ENCODE peak calls at places on chromosomes 4 and X, in eight cellular contexts. J is GM12878, X is HCT116, T is K562, Y is SK-N-SH, F is A549, K is WTC11, A is H1. G is an unnamed sample.

GRCh38 chrX:120874678-120875557 is 748 bp downstream of the CT47B1 start:
- DNase-seq in J (no peak), X (no peak), T (no peak), Y (peak), F (no peak), K (no peak), A (no peak), G (no peak)

GRCh38 chr4:172762902-172763301 is 405.7 kb upstream of the GALNT7 start:
- DNase-seq in J (no peak), X (no peak), T (no peak), Y (no peak), F (no peak), K (no peak), A (no peak), G (no peak)

GRCh38 chr4:139419388-139419914 is 34.5 kb upstream of the RAB33B start:
- DNase-seq in J (no peak), X (no peak), T (no peak), Y (no peak), F (no peak), K (no peak), A (no peak), G (peak)

GRCh38 chrX:53247928-53248327 is 22.9 kb upstream of the KDM5C start:
- DNase-seq in J (no peak), X (no peak), T (no peak), Y (no peak), F (no peak), K (no peak), A (no peak), G (no peak)

GRCh38 chrX:103780701-103781402 is 4.2 kb downstream of the PLP1 start:
- DNase-seq in J (no peak), X (no peak), T (no peak), Y (no peak), F (no peak), K (no peak), A (no peak), G (no peak)

GRCh38 chrX:96704661-96705060 is 20.0 kb downstream of the DIAPH2 start:
- DNase-seq in J (no peak), X (no peak), T (no peak), Y (no peak), F (no peak), K (no peak), A (no peak), G (peak)

GRCh38 chr4:2484993-2485392 is 16.1 kb downstream of the RNF4 start:
- DNase-seq in J (peak), X (no peak), T (no peak), Y (no peak), F (no peak), K (no peak), A (no peak), G (peak)

GRCh38 chrX:154320406-154320805 is 24.8 kb downstream of the TKTL1 start:
- DNase-seq in J (no peak), X (no peak), T (no peak), Y (no peak), F (no peak), K (no peak), A (no peak), G (no peak)

GRCh38 chr4:185587444-185588161 is 52.3 kb upstream of the PDLIM3 start:
- DNase-seq in J (peak), X (no peak), T (no peak), Y (no peak), F (no peak), K (peak), A (no peak), G (no peak)

GRCh38 chr4:128315756-128316520 is 28.3 kb upstream of the PGRMC2 start:
- DNase-seq in J (no peak), X (no peak), T (no peak), Y (no peak), F (no peak), K (no peak), A (no peak), G (no peak)

GRCh38 chrX:152912121-152912520 is 14.3 kb downstream of the ZNF185 start:
- DNase-seq in J (no peak), X (no peak), T (peak), Y (no peak), F (no peak), K (no peak), A (no peak), G (no peak)

GRCh38 chr4:6992728-6993655 is 50.2 kb upstream of the TADA2B start:
- DNase-seq in J (no peak), X (no peak), T (no peak), Y (peak), F (no peak), K (no peak), A (no peak), G (no peak)

GRCh38 chr4:7976025-7976424 is 36.4 kb upstream of the AFAP1 start:
- DNase-seq in J (no peak), X (no peak), T (no peak), Y (no peak), F (no peak), K (no peak), A (no peak), G (no peak)

GRCh38 chr4:94525993-94526740 is 74.4 kb downstream of the PDLIM5 start:
- DNase-seq in J (no peak), X (no peak), T (no peak), Y (no peak), F (no peak), K (no peak), A (no peak), G (peak)

GRCh38 chr4:80265571-80266266 is 745 bp upstream of the FGF5 start:
- DNase-seq in J (no peak), X (no peak), T (peak), Y (peak), F (no peak), K (no peak), A (no peak), G (peak)

GRCh38 chr4:153159016-153159415 is 45.2 kb upstream of the TRIM2 start:
- DNase-seq in J (no peak), X (no peak), T (no peak), Y (no peak), F (no peak), K (no peak), A (no peak), G (no peak)

GRCh38 chrX:16559206-16559619 is 90.7 kb upstream of the S100G start:
- DNase-seq in J (no peak), X (no peak), T (no peak), Y (no peak), F (no peak), K (no peak), A (no peak), G (no peak)

DNA sequence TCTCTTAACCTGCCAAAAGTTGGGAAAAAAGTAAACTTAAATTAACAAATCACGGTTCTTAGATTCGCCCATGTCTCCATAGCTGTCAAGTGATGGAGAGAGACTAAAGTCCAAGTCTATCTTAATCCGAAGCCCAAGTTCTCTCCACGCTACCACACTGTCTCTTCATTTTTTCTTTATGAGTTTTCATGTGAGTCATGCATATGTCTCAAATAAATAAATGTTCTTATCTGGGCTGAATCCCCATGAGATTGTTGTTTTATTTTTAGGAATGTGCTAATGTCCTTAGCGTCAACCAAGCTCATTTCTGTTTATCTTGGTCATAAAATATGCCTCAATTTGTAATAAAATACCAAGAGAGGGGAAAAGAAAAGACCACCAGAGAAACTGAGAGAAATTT is 169.3 kb downstream of the RCHY1 start:
- DNase-seq in J (no peak), X (no peak), T (no peak), Y (no peak), F (no peak), K (no peak), A (no peak), G (no peak)
- TF ChIP-seq MAX in J (no peak), X (no peak), T (no peak), Y (no peak), F (no peak), K (no peak), A (no peak), G (no peak)

GRCh38 chrX:39157796-39158195 is 356.5 kb downstream of the MID1IP1 start:
- DNase-seq in J (no peak), X (no peak), T (no peak), Y (no peak), F (no peak), K (no peak), A (no peak), G (no peak)
- TF ChIP-seq MAX in J (no peak), X (no peak), T (no peak), Y (no peak), F (no peak), K (no peak), A (no peak), G (no peak)

GRCh38 chrX:44997888-44998287 is 124.9 kb downstream of the KDM6A start:
- DNase-seq in J (peak), X (no peak), T (no peak), Y (no peak), F (no peak), K (no peak), A (no peak), G (no peak)

GRCh38 chrX:44992775-44993174 is 119.8 kb downstream of the KDM6A start:
- DNase-seq in J (no peak), X (no peak), T (no peak), Y (no peak), F (no peak), K (no peak), A (no peak), G (no peak)

GRCh38 chrX:44996282-44996681 is 123.3 kb downstream of the KDM6A start:
- DNase-seq in J (no peak), X (no peak), T (no peak), Y (no peak), F (no peak), K (no peak), A (no peak), G (no peak)

GRCh38 chrX:45001038-45001437 is 128.1 kb downstream of the KDM6A start:
- DNase-seq in J (no peak), X (no peak), T (no peak), Y (no peak), F (no peak), K (no peak), A (no peak), G (no peak)

GRCh38 chrX:44997282-44997813 is 124.4 kb downstream of the KDM6A start:
- DNase-seq in J (no peak), X (no peak), T (no peak), Y (no peak), F (no peak), K (no peak), A (no peak), G (no peak)
- TF ChIP-seq MAX in J (no peak), X (no peak), T (no peak), Y (no peak), F (no peak), K (no peak), A (no peak), G (no peak)

DNA sequence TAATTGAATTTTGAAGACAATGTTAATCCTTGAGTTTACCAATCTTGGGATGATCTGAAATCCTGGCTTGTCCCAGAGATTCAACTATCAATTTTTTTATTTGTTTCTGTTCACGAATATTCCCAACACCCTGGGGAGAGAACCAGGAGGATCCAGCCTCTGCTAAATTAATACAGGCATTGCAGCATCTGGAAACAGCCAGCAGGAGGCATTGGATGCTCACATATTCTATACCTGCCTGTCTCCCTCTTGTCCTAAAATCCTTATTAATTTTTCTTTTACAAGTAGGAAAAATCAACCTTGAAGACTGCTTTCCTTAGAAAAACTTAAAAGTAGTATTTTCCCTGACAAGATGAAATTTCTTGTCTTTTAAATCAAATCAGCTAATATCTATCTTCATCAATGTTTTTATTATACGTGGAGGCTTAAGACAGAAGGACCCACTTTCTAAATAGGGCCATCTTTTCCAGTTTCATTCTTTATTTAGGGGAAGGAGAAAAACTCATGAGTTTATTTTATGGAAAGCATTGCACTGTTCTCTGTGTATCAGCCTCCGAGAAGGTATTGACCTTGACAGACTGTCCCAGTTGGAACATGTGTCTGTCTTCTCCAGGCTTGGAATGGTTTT is 102.4 kb downstream of the CLNK start:
- DNase-seq in J (no peak), X (peak), T (peak), Y (peak), F (peak), K (no peak), A (no peak), G (peak)
- TF ChIP-seq MAX in J (no peak), X (no peak), T (no peak), Y (no peak), F (no peak), K (no peak), A (no peak), G (no peak)

DNA sequence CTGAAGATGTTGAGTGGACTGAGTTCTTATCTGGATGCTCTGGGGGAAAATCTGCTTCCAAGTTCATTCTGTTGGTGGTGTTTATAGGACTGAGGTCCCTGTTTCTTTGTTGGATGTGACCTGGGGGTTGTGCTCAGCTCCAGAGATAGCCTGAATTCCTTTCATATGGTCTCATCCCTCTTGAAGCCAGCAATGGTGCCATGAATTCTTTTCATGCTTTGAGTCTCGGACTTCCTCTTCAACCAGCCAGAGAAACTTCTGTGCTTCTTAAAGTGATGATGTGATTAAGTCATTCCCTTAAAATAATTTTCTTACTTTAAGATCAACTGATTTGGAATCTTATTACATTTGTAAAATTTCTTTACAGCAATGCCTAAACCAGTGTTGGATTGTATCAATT is 233.8 kb upstream of the UGT8 start:
- DNase-seq in J (no peak), X (no peak), T (no peak), Y (no peak), F (no peak), K (no peak), A (peak), G (no peak)
- TF ChIP-seq MAX in J (no peak), X (no peak), T (no peak), Y (peak), F (no peak), K (no peak), A (no peak), G (no peak)

GRCh38 chr4:175927121-175927520 is 115.1 kb upstream of the GPM6A start:
- DNase-seq in J (peak), X (no peak), T (no peak), Y (no peak), F (no peak), K (no peak), A (no peak), G (no peak)
- TF ChIP-seq MAX in J (no peak), X (no peak), T (no peak), Y (no peak), F (no peak), K (no peak), A (no peak), G (no peak)

GRCh38 chr4:74501579-74501978 is 56.6 kb downstream of the AREG start:
- DNase-seq in J (no peak), X (no peak), T (no peak), Y (no peak), F (no peak), K (no peak), A (no peak), G (peak)

GRCh38 chr4:74503580-74503979 is 58.6 kb downstream of the AREG start:
- DNase-seq in J (no peak), X (no peak), T (no peak), Y (no peak), F (no peak), K (no peak), A (no peak), G (peak)

GRCh38 chr4:74504212-74504611 is 59.3 kb downstream of the AREG start:
- DNase-seq in J (no peak), X (no peak), T (no peak), Y (no peak), F (no peak), K (no peak), A (no peak), G (peak)

GRCh38 chr4:74499986-74500781 is 55.2 kb downstream of the AREG start:
- DNase-seq in J (no peak), X (no peak), T (no peak), Y (no peak), F (no peak), K (no peak), A (no peak), G (no peak)
- TF ChIP-seq MAX in J (no peak), X (no peak), T (no peak), Y (no peak), F (no peak), K (no peak), A (no peak), G (no peak)

GRCh38 chr4:109877400-109877799 is 29.5 kb downstream of the LRIT3 start:
- DNase-seq in J (peak), X (no peak), T (no peak), Y (no peak), F (no peak), K (no peak), A (no peak), G (no peak)

GRCh38 chr4:109878355-109878754 is 30.4 kb downstream of the LRIT3 start:
- DNase-seq in J (no peak), X (no peak), T (no peak), Y (no peak), F (no peak), K (no peak), A (no peak), G (no peak)

GRCh38 chr4:109876634-109877265 is 28.8 kb downstream of the LRIT3 start:
- DNase-seq in J (no peak), X (no peak), T (no peak), Y (no peak), F (no peak), K (no peak), A (no peak), G (no peak)

GRCh38 chr4:109879081-109879480 is 31.2 kb downstream of the LRIT3 start:
- DNase-seq in J (no peak), X (no peak), T (no peak), Y (no peak), F (no peak), K (no peak), A (no peak), G (no peak)

DNA sequence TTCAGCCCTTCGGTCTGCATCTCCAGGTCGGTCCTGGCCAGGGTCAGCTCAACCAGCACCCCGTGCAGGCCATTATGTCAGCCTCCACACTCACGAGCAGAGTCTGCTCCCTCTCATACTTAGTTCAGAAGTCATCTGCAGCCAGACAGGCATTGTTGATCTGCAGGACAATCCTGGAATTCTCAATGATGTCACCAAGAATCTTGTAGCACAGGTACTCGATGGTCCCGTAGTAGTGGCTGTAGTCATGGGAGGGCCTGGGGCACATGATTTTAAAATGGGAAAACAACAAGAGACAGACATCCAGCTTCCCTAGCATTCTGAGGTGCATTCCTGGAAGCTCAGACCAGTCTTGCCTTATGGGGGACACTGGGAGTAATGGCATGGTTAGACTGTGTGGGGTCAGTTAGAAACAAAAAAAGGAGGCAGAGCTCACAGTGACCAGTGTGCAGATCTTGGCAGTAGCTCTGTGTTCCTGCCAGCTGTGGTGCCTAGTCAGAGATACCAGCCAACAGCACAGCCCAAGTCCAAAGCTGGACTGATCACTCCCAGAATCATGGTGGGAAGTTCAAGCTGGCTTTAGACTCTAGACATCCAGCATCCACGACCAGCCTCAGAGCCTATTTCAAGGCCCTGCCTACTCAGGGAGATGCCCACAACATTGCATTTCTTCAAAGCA is 31.9 kb downstream of the LRIT3 start:
- DNase-seq in J (no peak), X (no peak), T (no peak), Y (no peak), F (no peak), K (no peak), A (no peak), G (no peak)
- TF ChIP-seq MAX in J (no peak), X (no peak), T (no peak), Y (no peak), F (no peak), K (no peak), A (no peak), G (no peak)

G was measured in endothelial cell of umbilical vein.